ENCODE peak calls at places on chromosomes 12 and 14, in ten cellular contexts. D, T, J, P, W, E, U, N, R and I are unnamed samples.

GRCh38 chr14:78710963-78711362 is 540.8 kb downstream of the NRXN3 start:
- DNase-seq in E (no peak), R (no peak), U (no peak), D (no peak), W (no peak), T (no peak), P (no peak), N (no peak), J (no peak), I (no peak)

GRCh38 chr14:59274991-59275391 is 86.5 kb downstream of the DAAM1 start:
- DNase-seq in E (peak), D (no peak), T (peak), U (peak), J (no peak), N (no peak), R (no peak), W (no peak), P (no peak), I (no peak)

GRCh38 chr12:75820848-75821578 is 210.6 kb downstream of the PHLDA1 start:
- DNase-seq in N (no peak), W (no peak), R (peak), E (peak), D (peak), P (peak), J (no peak), T (no peak), U (no peak), I (no peak)

GRCh38 chr12:34406996-34407300 is 384.7 kb downstream of the ALG10 start:
- DNase-seq in E (no peak), T (peak), U (peak), D (no peak), N (no peak), W (no peak), J (no peak), R (peak), P (peak), I (peak)

GRCh38 chr12:11896530-11896929 is 174.2 kb upstream of the BCL2L14 start:
- DNase-seq in R (no peak), U (no peak), N (no peak), W (no peak), E (no peak), P (no peak), T (no peak), D (no peak), J (no peak), I (no peak)

GRCh38 chr12:2451497-2451896 is 343.3 kb upstream of the FKBP4 start:
- DNase-seq in R (no peak), P (no peak), E (no peak), T (no peak), D (no peak), U (no peak), J (no peak), W (no peak), N (no peak), I (no peak)

GRCh38 chr12:105769486-105769885 is 369.3 kb downstream of the NUAK1 start:
- DNase-seq in E (peak), D (peak), N (no peak), J (no peak), W (no peak), R (no peak), T (no peak), P (no peak), U (no peak), I (no peak)

GRCh38 chr14:88426271-88426670 is 40.8 kb downstream of the SPATA7 start:
- DNase-seq in W (peak), T (no peak), U (no peak), P (no peak), N (no peak), R (peak), D (peak), J (no peak), E (peak), I (no peak)

GRCh38 chr12:107014050-107014449 is 27.1 kb upstream of the MTERF2 start:
- DNase-seq in R (no peak), D (no peak), N (peak), P (no peak), E (no peak), J (peak), T (peak), U (no peak), W (peak), I (no peak)

GRCh38 chr12:10364839-10365681 is 24.8 kb downstream of the KLRK1 start:
- DNase-seq in W (peak), P (peak), J (peak), E (peak), U (peak), D (peak), N (peak), T (peak), R (peak), I (no peak)

GRCh38 chr12:22228022-22228875 is 106.3 kb downstream of the ST8SIA1 start:
- DNase-seq in R (no peak), D (peak), J (no peak), T (no peak), P (no peak), N (no peak), U (no peak), E (peak), W (no peak), I (no peak)

GRCh38 chr12:24696800-24697199 is 252.1 kb downstream of the BCAT1 start:
- DNase-seq in R (no peak), W (no peak), E (no peak), P (no peak), D (no peak), J (no peak), U (no peak), T (no peak), N (no peak), I (no peak)

GRCh38 chr12:546920-547845 is 87.4 kb downstream of the B4GALNT3 start:
- DNase-seq in R (peak), N (peak), P (peak), D (peak), U (peak), E (no peak), J (peak), W (peak), T (peak), I (no peak)

GRCh38 chr14:63717704-63718103 is 10.2 kb downstream of the SGPP1 start:
- DNase-seq in R (no peak), J (no peak), N (no peak), P (no peak), E (peak), W (peak), T (no peak), D (peak), U (no peak), I (no peak)

GRCh38 chr14:87866116-87866515 is 126.9 kb downstream of the GALC start:
- DNase-seq in D (no peak), E (no peak), W (no peak), R (no peak), T (no peak), J (no peak), N (no peak), P (no peak), U (no peak), I (no peak)

GRCh38 chr14:99035712-99036593 is 236.0 kb downstream of the BCL11B start:
- DNase-seq in D (peak), T (peak), P (peak), W (peak), R (peak), N (peak), E (peak), U (peak), J (peak), I (peak)

GRCh38 chr12:71888521-71888920 is 49.0 kb downstream of the TBC1D15 start:
- DNase-seq in J (no peak), D (no peak), W (peak), E (no peak), T (no peak), N (no peak), U (no peak), P (no peak), R (no peak), I (no peak)

GRCh38 chr12:125381373-125381772 is 316.1 kb downstream of the AACS start:
- DNase-seq in R (no peak), P (no peak), W (peak), N (no peak), J (no peak), E (no peak), D (no peak), U (no peak), T (no peak), I (no peak)

GRCh38 chr14:85441909-85442643 is 87.9 kb upstream of the FLRT2 start:
- DNase-seq in R (no peak), P (no peak), J (no peak), U (no peak), T (no peak), N (no peak), E (no peak), D (no peak), W (no peak), I (no peak)

GRCh38 chr12:69985656-69986055 is 160.6 kb downstream of the MYRFL start:
- DNase-seq in D (no peak), P (no peak), E (no peak), T (no peak), W (peak), N (no peak), J (no peak), R (no peak), U (no peak), I (no peak)

GRCh38 chr12:102873077-102873476 is 44.0 kb downstream of the PAH start:
- DNase-seq in W (no peak), E (no peak), D (no peak), R (no peak), J (no peak), N (no peak), U (no peak), P (no peak), T (no peak), I (no peak)

GRCh38 chr12:111367661-111368221 is 1.2 kb downstream of the PHETA1 start:
- DNase-seq in T (no peak), J (peak), P (no peak), E (no peak), U (no peak), R (no peak), N (peak), W (no peak), D (peak), I (no peak)

GRCh38 chr14:32939254-32940065 is 781 bp downstream of the NPAS3 start:
- DNase-seq in N (peak), W (peak), J (peak), P (peak), T (peak), E (peak), U (peak), R (peak), D (peak), I (no peak)

GRCh38 chr12:131112690-131113290 is 159.1 kb downstream of the ADGRD1 start:
- DNase-seq in N (peak), J (no peak), U (peak), D (no peak), E (no peak), P (no peak), R (peak), T (no peak), W (no peak), I (no peak)

GRCh38 chr14:91244501-91244901 is at the start of gene GPR68:
- DNase-seq in W (peak), D (peak), P (peak), N (peak), T (no peak), U (no peak), R (no peak), E (peak), J (peak), I (no peak)

GRCh38 chr12:115998119-115998633 is 279.3 kb downstream of the MED13L start:
- DNase-seq in J (no peak), U (no peak), W (peak), N (peak), R (no peak), E (peak), T (no peak), D (peak), P (no peak), I (no peak)

GRCh38 chr12:2336409-2336829 is 283.6 kb downstream of the CACNA1C start:
- DNase-seq in T (no peak), N (peak), U (no peak), D (peak), E (peak), J (no peak), P (peak), R (no peak), W (no peak), I (no peak)

GRCh38 chr12:753401-754237 is 1.2 kb downstream of the WNK1 start:
- DNase-seq in E (no peak), U (peak), J (peak), P (peak), W (peak), N (peak), D (no peak), T (peak), R (peak), I (peak)

GRCh38 chr14:102081231-102082080 is 5.4 kb downstream of the HSP90AA1 start:
- DNase-seq in N (no peak), U (no peak), J (no peak), W (no peak), T (no peak), R (no peak), E (no peak), D (no peak), P (no peak), I (no peak)

GRCh38 chr12:92650228-92650822 is 52.5 kb upstream of the PLEKHG7 start:
- DNase-seq in J (no peak), T (no peak), R (no peak), N (no peak), E (no peak), W (no peak), U (no peak), D (no peak), P (no peak), I (no peak)

GRCh38 chr12:92648242-92649031 is 54.4 kb upstream of the PLEKHG7 start:
- DNase-seq in J (no peak), E (no peak), U (no peak), D (peak), P (no peak), T (no peak), N (no peak), W (peak), R (no peak), I (no peak)

GRCh38 chr12:92654929-92655328 is 47.9 kb upstream of the PLEKHG7 start:
- DNase-seq in W (no peak), J (no peak), U (no peak), E (peak), R (no peak), D (peak), P (no peak), T (no peak), N (no peak), I (no peak)

GRCh38 chr12:92649511-92650227 is 53.1 kb upstream of the PLEKHG7 start:
- DNase-seq in T (peak), U (no peak), N (peak), P (peak), J (peak), R (no peak), W (peak), D (peak), E (peak), I (no peak)
- TF ChIP-seq CTCF in T (peak), U (peak), N (peak), P (peak), J (peak), R (peak), W (peak), D (peak), E (peak), I (peak)

GRCh38 chr14:73784988-73785313 is 66.7 kb upstream of the PTGR2 start:
- DNase-seq in P (no peak), U (no peak), W (no peak), E (no peak), J (no peak), D (no peak), N (no peak), T (no peak), R (no peak), I (no peak)
- H3K27ac ChIP-seq in P (peak), U (peak), W (no peak), E (peak), J (peak), D (peak), N (peak), T (peak), R (peak), I (peak)

GRCh38 chr14:38618514-38618913 is 362.6 kb upstream of the CLEC14A start:
- DNase-seq in N (no peak), U (no peak), P (no peak), T (no peak), D (no peak), J (no peak), R (no peak), E (no peak), W (peak), I (no peak)
- TF ChIP-seq CTCF in N (no peak), U (no peak), P (no peak), T (no peak), D (no peak), J (no peak), R (no peak), E (no peak), W (peak), I (no peak)

GRCh38 chr12:97336896-97337751 is 125.5 kb upstream of the RMST start:
- DNase-seq in T (no peak), U (no peak), E (no peak), D (no peak), P (no peak), R (no peak), J (no peak), N (no peak), W (no peak), I (no peak)

GRCh38 chr12:97335093-97335492 is 127.5 kb upstream of the RMST start:
- DNase-seq in T (no peak), D (no peak), P (no peak), U (no peak), W (no peak), J (no peak), E (no peak), N (no peak), R (no peak), I (no peak)
- H3K27ac ChIP-seq in T (no peak), D (no peak), P (no peak), U (no peak), W (no peak), J (no peak), E (no peak), N (no peak), R (no peak), I (no peak)

DNA sequence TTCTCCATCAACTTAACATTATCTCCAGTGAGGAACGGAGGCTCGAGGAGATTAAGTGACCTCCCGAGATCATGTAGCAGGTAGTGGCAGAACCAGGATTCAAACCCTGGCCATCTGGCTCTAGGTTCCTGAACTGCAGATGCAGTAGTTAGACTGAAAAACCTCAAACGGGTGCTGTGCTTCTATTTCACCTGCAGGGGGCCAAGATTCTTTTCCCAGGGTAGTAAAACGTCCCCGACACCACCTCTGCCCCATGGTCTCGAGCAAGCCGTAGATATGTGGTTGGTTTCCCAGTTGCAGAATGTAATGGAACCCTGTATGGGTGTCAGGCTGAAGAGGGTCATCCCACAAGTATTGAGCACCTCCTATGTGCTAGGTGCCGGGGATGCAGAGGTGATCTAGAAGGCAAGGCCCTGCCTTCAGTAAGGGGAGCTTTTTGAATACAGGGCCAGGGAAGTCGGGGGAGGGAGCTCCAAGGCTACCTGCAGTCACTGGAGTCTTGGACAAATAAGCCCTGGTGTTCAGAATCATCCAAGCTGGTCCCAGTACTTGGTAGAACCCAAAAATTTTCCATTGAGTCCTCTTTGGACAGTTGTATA is 197.1 kb downstream of the CHST11 start:
- DNase-seq in W (peak), T (no peak), E (no peak), N (no peak), U (no peak), J (no peak), D (no peak), R (no peak), P (no peak), I (no peak)
- TF ChIP-seq CTCF in W (peak), T (no peak), E (peak), N (no peak), U (no peak), J (no peak), D (peak), R (peak), P (no peak), I (no peak)

DNA sequence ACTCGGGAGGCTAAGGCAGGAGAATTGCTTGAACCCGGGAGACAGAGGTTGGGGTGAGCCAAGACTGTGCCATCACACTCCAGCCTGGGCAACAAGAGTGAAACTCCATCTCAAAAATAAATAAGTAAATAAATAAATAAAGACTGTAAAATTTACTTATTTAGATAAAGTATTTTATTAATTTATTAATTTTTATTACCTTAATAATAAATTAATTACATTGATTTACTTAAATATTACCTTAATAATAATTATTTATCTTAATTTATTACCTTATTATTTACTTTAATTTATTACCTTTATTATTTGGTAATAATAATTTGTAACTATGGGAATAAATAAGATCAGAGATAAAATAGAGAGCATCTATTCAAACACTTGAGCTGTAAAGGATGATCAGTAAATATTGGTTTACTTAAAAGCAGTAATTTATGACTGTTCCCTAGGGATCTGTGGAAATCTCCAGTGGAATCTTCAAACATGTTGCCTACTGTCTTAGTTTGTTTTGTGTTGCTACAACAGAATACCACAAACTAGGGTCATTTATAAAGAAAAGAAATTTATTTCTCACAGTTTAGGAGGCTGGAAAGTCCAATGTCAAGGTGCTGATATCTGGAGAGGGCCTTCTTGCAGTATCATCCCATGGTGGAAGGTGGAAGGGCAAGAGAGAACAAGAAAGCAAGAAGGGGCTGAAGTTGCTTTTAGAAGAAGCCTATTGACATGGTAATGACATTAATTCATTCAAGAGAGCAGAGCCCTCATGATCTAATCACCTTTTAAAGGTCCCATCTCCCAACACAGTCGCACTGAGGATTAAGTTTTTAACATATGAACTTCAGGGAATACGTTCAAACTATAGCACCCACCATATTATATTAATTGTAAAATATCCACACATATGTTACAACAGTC is 37.1 kb downstream of the SOCS2 start:
- DNase-seq in N (no peak), U (no peak), R (no peak), E (no peak), P (no peak), J (no peak), T (no peak), D (no peak), W (no peak), I (no peak)
- H3K27ac ChIP-seq in N (no peak), U (no peak), R (no peak), E (no peak), P (no peak), J (no peak), T (no peak), D (no peak), W (no peak), I (no peak)